ENCODE peak calls at places on chromosomes 7 and 10, in six cellular contexts. L, M, Z, W, T and O are unnamed samples.

GRCh38 chr7:133934262-133934973 is 192.7 kb upstream of the LRGUK start:
- DNase-seq in Z (no peak), M (no peak), L (no peak), W (no peak), T (peak; percentile 61), O (no peak)

GRCh38 chr7:45601094-45601493 is 26.9 kb downstream of the ADCY1 start:
- DNase-seq in T (peak; percentile 6), L (no peak), W (no peak), M (no peak), Z (no peak), O (no peak)

GRCh38 chr7:23470290-23471089 is at the start of gene IGF2BP3:
- DNase-seq in M (no peak), L (peak; percentile 94), T (peak; percentile 93), Z (no peak), W (no peak), O (peak; percentile 88)

GRCh38 chr10:124923684-124924083 is 18.2 kb upstream of the ZRANB1 start:
- DNase-seq in M (no peak), Z (no peak), L (no peak), W (no peak), T (no peak), O (no peak)

GRCh38 chr10:600876-601275 is 88.6 kb downstream of the DIP2C start:
- DNase-seq in W (no peak), T (no peak), L (no peak), Z (peak; percentile 14), M (no peak), O (no peak)

GRCh38 chr7:87876759-87877234 is 504 bp downstream of the DBF4 start:
- DNase-seq in M (no peak), L (peak; percentile 80), T (peak; percentile 46), W (no peak), Z (peak; percentile 42), O (peak; percentile 1)

GRCh38 chr10:86603256-86603655 is 51.1 kb upstream of the OPN4 start:
- DNase-seq in L (no peak), Z (no peak), W (no peak), M (no peak), T (no peak), O (no peak)

GRCh38 chr10:8042032-8042863 is 12.2 kb upstream of the GATA3 start:
- DNase-seq in Z (no peak), M (no peak), W (no peak), T (no peak), L (no peak), O (no peak)

GRCh38 chr10:131961047-131961776 is 20.5 kb downstream of the BNIP3 start:
- DNase-seq in W (no peak), T (no peak), Z (no peak), L (no peak), M (no peak), O (no peak)

GRCh38 chr10:32961343-32961891 is 3.4 kb upstream of the ITGB1 start:
- DNase-seq in W (no peak), M (no peak), T (no peak), L (no peak), Z (no peak), O (no peak)
- H3K27ac ChIP-seq in W (peak overlapping the region; percentile 97), M (no peak overlapping the region), T (no peak overlapping the region), L (peak overlapping the region; percentile 59), Z (peak overlapping the region; percentile 74), O (peak overlapping the region; percentile 10)

GRCh38 chr7:131327626-131328386 is at the start of gene MKLN1:
- DNase-seq in M (peak; percentile 85), W (peak; percentile 68), Z (peak; percentile 90), L (peak; percentile 98), T (peak; percentile 92), O (peak; percentile 48)
- H3K36me3 ChIP-seq in M (no peaks in the 10 kb centered on the region), W (no peaks in the 10 kb centered on the region), Z (no peaks in the 10 kb centered on the region), L (no peaks in the 10 kb centered on the region), T (peaks cover 6% of the 10 kb centered on the region), O (no peaks in the 10 kb centered on the region)

GRCh38 chr7:92798517-92799249 is 37.7 kb downstream of the CDK6 start:
- DNase-seq in M (no peak), W (no peak), Z (no peak), L (no peak), T (no peak), O (no peak)
- H3K27ac ChIP-seq in M (no peak overlapping the region), W (no peak overlapping the region), Z (no peak overlapping the region), L (no peak overlapping the region), T (no peak overlapping the region), O (no peak overlapping the region)

GRCh38 chr7:143015102-143015501 is 11.8 kb downstream of the OR9A2 start:
- DNase-seq in T (no peak), Z (no peak), L (no peak), W (no peak), M (no peak), O (no peak)

GRCh38 chr7:143013473-143013872 is 13.5 kb downstream of the OR9A2 start:
- DNase-seq in L (peak; percentile 25), W (no peak), M (no peak), Z (peak; percentile 25), T (peak; percentile 80), O (no peak)

GRCh38 chr7:143016996-143017395 is 9.9 kb downstream of the OR9A2 start:
- DNase-seq in Z (no peak), W (no peak), L (no peak), M (no peak), T (no peak), O (no peak)

GRCh38 chr7:143013897-143014296 is 13.0 kb downstream of the OR9A2 start:
- DNase-seq in T (no peak), Z (no peak), W (no peak), M (no peak), L (peak; percentile 58), O (no peak)

DNA sequence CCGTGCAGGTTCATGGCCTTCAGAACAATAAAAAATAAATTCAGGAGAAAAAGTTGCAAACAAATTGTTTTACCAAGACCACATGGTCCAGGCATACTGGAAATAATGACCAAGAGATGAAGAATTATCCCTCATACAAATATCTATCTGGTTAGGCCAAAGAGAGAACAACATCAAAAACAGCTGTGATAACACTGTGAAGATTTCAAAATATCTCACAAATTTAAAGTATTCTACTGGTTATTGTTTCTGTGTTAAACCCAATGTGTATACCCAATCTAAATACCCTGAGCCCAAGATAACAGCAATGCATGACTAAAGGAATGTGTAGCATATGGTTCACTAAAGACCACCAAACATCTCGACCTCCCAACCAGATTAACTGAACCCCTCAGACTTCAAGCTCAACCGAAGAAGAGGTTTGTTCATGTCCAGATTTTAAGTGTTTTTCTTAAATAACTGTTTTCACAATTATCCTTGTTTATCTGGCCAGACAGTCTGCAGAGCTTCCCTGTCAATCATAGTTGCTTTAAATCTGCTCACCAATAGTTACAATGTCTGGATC is 10.9 kb downstream of the OR9A2 start:
- DNase-seq in Z (no peak), M (no peak), L (no peak), T (no peak), W (no peak), O (no peak)
- H3K36me3 ChIP-seq in Z (no peaks in the 10 kb centered on the region), M (no peaks in the 10 kb centered on the region), L (no peaks in the 10 kb centered on the region), T (no peaks in the 10 kb centered on the region), W (no peaks in the 10 kb centered on the region), O (no peaks in the 10 kb centered on the region)